ENCODE peak calls at places on chromosomes 6 and 20, in nine cellular contexts. O, Q, K, C, Y, J, N, E and B are unnamed samples.

GRCh38 chr6:167824591-167825041 is 2.1 kb upstream of the AFDN start:
- DNase-seq in K (no peak), J (no peak), O (no peak), C (peak), N (no peak), Y (no peak), Q (no peak), E (peak), B (no peak)

GRCh38 chr6:91713911-91714310 is 1127.0 kb upstream of the MAP3K7 start:
- DNase-seq in N (no peak), Y (no peak), C (peak), E (no peak), J (no peak), K (no peak), O (no peak), Q (no peak), B (no peak)

GRCh38 chr20:10434832-10435812 is at the start of gene SLX4IP:
- DNase-seq in K (peak), C (peak), J (peak), Q (peak), E (peak), O (peak), N (peak), Y (peak), B (peak)

GRCh38 chr6:81073323-81073722 is 679.2 kb downstream of the TENT5A start:
- DNase-seq in K (no peak), Y (no peak), J (no peak), E (no peak), C (no peak), N (no peak), Q (no peak), O (no peak), B (no peak)

GRCh38 chr6:16163535-16164300 is 34.8 kb downstream of the MYLIP start:
- DNase-seq in C (no peak), O (peak), J (no peak), K (no peak), Q (no peak), E (no peak), Y (no peak), N (no peak), B (no peak)

GRCh38 chr20:31835977-31836852 is 9.2 kb downstream of the FOXS1 start:
- DNase-seq in J (peak), C (peak), Q (peak), E (peak), K (peak), O (peak), Y (peak), N (no peak), B (peak)

GRCh38 chr6:136593748-136594490 is 43.7 kb upstream of the MAP7 start:
- DNase-seq in N (no peak), C (peak), O (peak), Q (peak), J (peak), Y (no peak), K (no peak), E (peak), B (peak)

GRCh38 chr6:119791746-119792145 is 442.2 kb upstream of the MAN1A1 start:
- DNase-seq in K (no peak), E (no peak), Y (no peak), J (no peak), N (no peak), O (no peak), Q (no peak), C (peak), B (no peak)

GRCh38 chr6:32947552-32948465 is 5.1 kb downstream of the HLA-DMA start:
- DNase-seq in Y (no peak), N (peak), O (peak), E (peak), K (no peak), Q (no peak), J (no peak), C (peak), B (no peak)

GRCh38 chr20:36777576-36777975 is 4.0 kb upstream of the DSN1 start:
- DNase-seq in Q (no peak), C (no peak), E (no peak), O (no peak), J (no peak), N (no peak), Y (no peak), K (no peak), B (no peak)

GRCh38 chr20:44113642-44113945 is 73.4 kb downstream of the JPH2 start:
- DNase-seq in C (no peak), N (no peak), Q (no peak), K (no peak), Y (no peak), E (no peak), J (no peak), O (no peak), B (no peak)

GRCh38 chr6:14645221-14645620 is 527.6 kb downstream of the CD83 start:
- DNase-seq in Q (no peak), E (no peak), J (no peak), Y (no peak), K (no peak), N (peak), C (no peak), O (no peak), B (no peak)

GRCh38 chr6:39016831-39017230 is 31.8 kb upstream of the GLP1R start:
- DNase-seq in J (no peak), O (no peak), Q (no peak), E (no peak), C (no peak), N (no peak), K (no peak), Y (no peak), B (no peak)
- TF ChIP-seq CTCF in J (no peak), O (no peak), Q (no peak), E (no peak), C (no peak), N (no peak), K (no peak), Y (no peak), B (no peak)

GRCh38 chr6:166240889-166241288 is 67.3 kb downstream of the PRR18 start:
- DNase-seq in C (no peak), J (no peak), K (no peak), E (no peak), N (no peak), Q (no peak), O (no peak), Y (no peak), B (no peak)

GRCh38 chr6:166245148-166245547 is 63.0 kb downstream of the PRR18 start:
- DNase-seq in J (no peak), N (no peak), Q (no peak), E (no peak), O (no peak), C (no peak), K (no peak), Y (no peak), B (no peak)

GRCh38 chr6:166242888-166243287 is 65.3 kb downstream of the PRR18 start:
- DNase-seq in Y (no peak), Q (no peak), J (no peak), O (no peak), K (no peak), E (no peak), C (no peak), N (no peak), B (no peak)

GRCh38 chr6:166244353-166245045 is 63.7 kb downstream of the PRR18 start:
- DNase-seq in Y (no peak), K (no peak), O (no peak), Q (no peak), E (no peak), J (peak), N (peak), C (no peak), B (peak)

GRCh38 chr6:166241974-166242373 is 66.2 kb downstream of the PRR18 start:
- DNase-seq in J (no peak), O (no peak), C (no peak), K (no peak), N (no peak), Q (no peak), E (no peak), Y (no peak), B (no peak)
- TF ChIP-seq CTCF in J (no peak), O (no peak), C (no peak), K (no peak), N (no peak), Q (no peak), E (no peak), Y (no peak), B (no peak)

DNA sequence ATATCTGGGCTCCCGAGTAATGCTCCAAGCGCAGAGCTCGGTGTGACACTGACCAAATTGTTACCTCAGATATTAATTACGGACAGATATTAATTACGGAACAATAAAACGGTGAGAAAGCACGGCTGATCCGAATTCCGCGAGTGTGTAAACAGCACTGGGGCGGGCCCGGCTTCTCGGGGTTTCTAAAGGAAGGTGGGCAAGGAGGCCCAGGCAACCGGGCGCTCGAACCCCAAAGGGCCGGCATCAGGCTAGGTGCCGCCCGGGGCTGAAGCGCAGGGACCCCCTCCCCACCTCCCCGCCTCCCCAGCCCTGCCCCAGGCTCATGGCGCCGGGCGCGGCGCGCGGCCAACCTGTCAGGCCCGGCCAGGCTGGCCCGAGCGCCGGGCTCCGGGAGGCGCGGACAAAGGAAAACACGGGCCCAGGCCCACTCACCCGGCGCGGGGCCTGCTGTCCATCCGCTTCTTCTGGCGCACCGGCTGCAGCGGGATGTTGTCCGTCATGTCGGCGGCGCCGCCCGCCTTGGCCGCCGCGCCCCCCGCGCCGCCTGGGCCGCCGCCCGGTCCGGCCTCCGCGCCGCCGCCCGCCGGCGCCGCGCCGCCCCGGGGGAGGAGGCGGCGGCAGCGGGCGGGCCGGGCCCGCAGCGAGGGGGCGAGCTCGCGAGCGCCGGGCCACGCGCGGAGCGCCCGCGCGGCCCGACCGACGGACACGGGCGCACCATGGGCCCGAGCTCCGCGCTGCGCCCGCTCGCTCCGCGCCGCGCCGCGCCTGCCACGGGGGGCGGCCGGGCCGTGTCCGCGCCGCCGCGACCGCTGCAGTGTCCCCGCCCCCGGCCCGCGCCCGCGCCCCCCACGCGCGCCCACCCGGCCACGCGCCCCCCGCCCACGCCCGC is at the start of gene ATP9A:
- DNase-seq in Y (peak), K (peak), E (peak), Q (peak), J (no peak), C (no peak), N (no peak), O (peak), B (peak)
- TF ChIP-seq CTCF in Y (no peak), K (no peak), E (no peak), Q (no peak), J (no peak), C (no peak), N (no peak), O (no peak), B (no peak)

GRCh38 chr20:51380401-51381385 is 161.8 kb downstream of the NFATC2 start:
- DNase-seq in Y (no peak), C (no peak), N (no peak), K (no peak), E (no peak), Q (no peak), J (no peak), O (no peak), B (no peak)

GRCh38 chr20:51376121-51376520 is 166.4 kb downstream of the NFATC2 start:
- DNase-seq in J (no peak), Q (no peak), Y (no peak), C (no peak), O (no peak), E (no peak), K (no peak), N (no peak), B (no peak)

GRCh38 chr20:51377132-51377531 is 165.4 kb downstream of the NFATC2 start:
- DNase-seq in K (no peak), Q (no peak), O (no peak), N (no peak), Y (no peak), C (no peak), J (no peak), E (no peak), B (no peak)

GRCh38 chr20:51379601-51380341 is 162.7 kb downstream of the NFATC2 start:
- DNase-seq in K (no peak), N (no peak), O (no peak), Q (no peak), C (no peak), Y (no peak), E (peak), J (no peak), B (no peak)

DNA sequence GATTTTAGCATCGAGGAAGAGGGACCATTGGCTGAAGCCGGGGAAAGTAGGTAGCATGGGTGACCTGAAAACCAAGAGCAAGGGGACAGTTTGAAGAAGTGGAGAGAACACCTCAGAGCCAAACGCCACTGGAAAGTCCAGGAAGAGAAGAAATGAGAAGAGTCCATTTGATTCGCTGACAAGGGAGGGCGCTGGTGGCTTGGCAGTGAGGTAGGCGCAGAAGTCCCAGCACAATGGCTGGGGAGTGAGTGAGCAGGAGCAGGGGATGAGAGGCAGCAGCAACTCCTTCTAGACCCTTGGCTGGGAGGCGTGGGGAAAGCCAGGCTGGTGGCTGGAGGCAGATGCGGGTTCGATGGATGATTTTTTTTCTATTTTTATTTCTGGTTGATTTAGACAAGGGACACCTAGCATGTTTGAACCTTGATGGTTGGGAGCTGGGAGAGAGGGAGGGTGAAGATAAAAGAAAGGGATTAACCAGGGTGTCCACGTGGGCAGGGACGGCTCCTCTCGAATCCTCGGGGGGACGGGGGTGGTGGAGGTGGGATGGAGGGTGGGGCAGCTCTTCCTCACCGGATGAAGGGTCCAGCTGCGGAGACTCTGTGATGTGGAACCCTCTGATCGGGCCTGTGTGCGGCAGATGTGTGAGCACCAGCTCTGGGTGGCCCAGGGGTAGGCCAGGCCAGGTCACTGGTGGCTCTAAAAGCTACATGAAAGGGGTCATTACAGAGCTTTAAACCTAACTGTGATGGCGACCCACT is 164.2 kb downstream of the NFATC2 start:
- DNase-seq in Q (no peak), E (no peak), O (no peak), C (no peak), N (no peak), J (no peak), Y (no peak), K (no peak), B (no peak)
- TF ChIP-seq CTCF in Q (no peak), E (no peak), O (no peak), C (peak), N (no peak), J (peak), Y (no peak), K (no peak), B (no peak)

GRCh38 chr20:12207875-12208274 is 290.2 kb downstream of the BTBD3 start:
- DNase-seq in Y (no peak), O (peak), K (no peak), Q (peak), E (peak), J (peak), N (no peak), C (peak), B (no peak)
- TF ChIP-seq CTCF in Y (peak), O (peak), K (peak), Q (no peak), E (peak), J (peak), N (no peak), C (peak), B (no peak)

GRCh38 chr20:17985388-17986018 is 16.7 kb downstream of the MGME1 start:
- DNase-seq in J (no peak), Q (no peak), Y (no peak), E (no peak), C (no peak), N (no peak), K (no peak), O (no peak), B (no peak)
- TF ChIP-seq CTCF in J (no peak), Q (no peak), Y (no peak), E (no peak), C (no peak), N (no peak), K (no peak), O (no peak), B (no peak)

GRCh38 chr6:13487122-13488014 is at the start of gene GFOD1:
- DNase-seq in K (peak), J (peak), C (peak), Y (peak), N (peak), Q (peak), O (peak), E (peak), B (peak)
- TF ChIP-seq CTCF in K (no peak), J (no peak), C (peak), Y (no peak), N (no peak), Q (no peak), O (peak), E (no peak), B (no peak)

GRCh38 chr6:143962644-143962929 is 45.5 kb downstream of the PLAGL1 start:
- DNase-seq in E (peak), K (no peak), O (peak), Y (no peak), Q (no peak), C (peak), J (no peak), N (no peak), B (no peak)
- TF ChIP-seq CTCF in E (peak), K (no peak), O (peak), Y (peak), Q (no peak), C (peak), J (no peak), N (no peak), B (no peak)

GRCh38 chr20:23052904-23053303 is 3.4 kb upstream of the THBD start:
- DNase-seq in N (no peak), J (no peak), O (no peak), K (no peak), Y (no peak), C (no peak), E (no peak), Q (no peak), B (no peak)

GRCh38 chr20:23049933-23050838 is 714 bp upstream of the THBD start:
- DNase-seq in E (peak), Q (peak), C (peak), O (no peak), N (no peak), K (peak), J (no peak), Y (peak), B (no peak)

GRCh38 chr20:23048283-23049200 is 930 bp downstream of the THBD start:
- DNase-seq in Y (peak), O (peak), C (no peak), K (peak), J (peak), Q (peak), E (peak), N (no peak), B (no peak)

GRCh38 chr20:23049201-23049932 is at the start of gene THBD:
- DNase-seq in E (peak), N (no peak), K (peak), Y (peak), O (peak), J (no peak), C (peak), Q (peak), B (no peak)

DNA sequence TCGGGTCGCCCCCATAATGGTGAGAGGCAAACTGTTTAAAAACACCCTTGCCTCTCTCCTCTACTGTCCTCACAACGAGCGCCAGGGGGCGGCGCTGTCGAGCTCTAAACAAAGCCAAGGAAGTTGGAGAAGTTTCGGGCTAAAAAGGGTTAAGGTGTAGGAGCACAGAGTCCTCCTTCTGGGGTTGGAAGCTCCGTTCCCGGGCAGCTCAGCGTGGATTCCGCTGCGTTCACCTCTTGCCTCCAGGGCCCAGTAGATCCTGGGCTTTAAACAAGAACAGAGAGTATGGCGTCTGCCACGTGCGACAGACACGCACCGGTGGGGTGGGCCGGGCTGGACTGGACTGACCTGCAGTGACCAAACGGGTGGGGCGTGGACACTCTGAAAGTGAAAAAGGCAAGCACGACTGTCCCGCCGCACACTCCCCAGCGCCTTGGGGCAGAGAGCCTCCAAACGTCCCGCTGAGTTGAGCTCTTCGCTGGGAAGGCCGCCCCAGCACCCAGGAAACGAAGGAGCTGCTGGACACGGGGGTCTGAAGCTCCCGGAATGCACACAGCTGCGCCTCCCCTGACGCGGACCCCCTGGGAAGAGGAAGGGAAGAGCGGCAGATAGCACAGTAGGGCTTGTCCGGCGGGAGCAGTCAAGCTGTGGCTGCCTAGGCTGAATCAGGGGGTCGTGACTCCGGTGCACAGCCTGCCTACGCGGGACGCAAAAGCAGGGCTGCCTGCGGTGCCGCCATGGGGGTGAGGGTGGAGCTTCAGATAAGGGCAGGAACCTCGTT is 1.6 kb upstream of the THBD start:
- DNase-seq in C (peak), Q (peak), J (peak), Y (peak), O (peak), E (peak), K (peak), N (no peak), B (no peak)
- TF ChIP-seq CTCF in C (peak), Q (no peak), J (peak), Y (peak), O (peak), E (peak), K (peak), N (no peak), B (peak)